ENCODE peak calls at places on chromosomes 2 and 18, in seven cellular contexts. U, O, D, B, A, X and H are unnamed samples. For H3K9me3 and H3K4me1, the result is how much of the 10 kb centered on the place peaks cover.

GRCh38 chr2:70078384-70078783 is 8.9 kb upstream of the PCBP1 start:
- DNase-seq in U (no peak), O (no peak), D (peak), B (no peak), A (no peak), X (no peak), H (no peak)

GRCh38 chr18:36330435-36331049 is 33.0 kb downstream of the FHOD3 start:
- DNase-seq in U (no peak), O (no peak), D (no peak), B (no peak), A (no peak), X (no peak), H (no peak)

GRCh38 chr2:223562078-223562477 is 40.1 kb downstream of the SCG2 start:
- DNase-seq in U (no peak), O (no peak), D (no peak), B (no peak), A (no peak), X (no peak), H (no peak)

GRCh38 chr2:76464310-76464709 is 753.6 kb upstream of the GCFC2 start:
- DNase-seq in U (no peak), O (no peak), D (no peak), B (no peak), A (no peak), X (no peak), H (no peak)

GRCh38 chr2:152393377-152393776 is 58.4 kb downstream of the FMNL2 start:
- DNase-seq in U (no peak), O (no peak), D (no peak), B (no peak), A (no peak), X (no peak), H (no peak)

GRCh38 chr2:27422958-27423357 is 5.5 kb upstream of the NRBP1 start:
- DNase-seq in U (no peak), O (no peak), D (no peak), B (no peak), A (no peak), X (no peak), H (no peak)

GRCh38 chr2:219430633-219431615 is 3.7 kb upstream of the SPEG start:
- DNase-seq in U (peak), O (peak), D (no peak), B (no peak), A (peak), X (no peak), H (no peak)

GRCh38 chr2:218404351-218405145 is 4.9 kb downstream of the CTDSP1 start:
- DNase-seq in U (no peak), O (no peak), D (no peak), B (no peak), A (peak), X (no peak), H (no peak)

GRCh38 chr2:62410015-62410453 is 96.0 kb downstream of the TMEM17 start:
- DNase-seq in U (no peak), O (no peak), D (peak), B (no peak), A (no peak), X (no peak), H (no peak)

GRCh38 chr2:234467289-234467688 is 29.6 kb downstream of the ARL4C start:
- DNase-seq in U (no peak), O (no peak), D (no peak), B (no peak), A (no peak), X (no peak), H (no peak)

GRCh38 chr2:215917953-215918620 is 95.3 kb downstream of the MREG start:
- DNase-seq in U (no peak), O (no peak), D (no peak), B (no peak), A (no peak), X (no peak), H (no peak)

GRCh38 chr2:198309673-198310280 is 505.4 kb downstream of the PLCL1 start:
- DNase-seq in U (peak), O (peak), D (peak), B (no peak), A (no peak), X (no peak), H (peak)

GRCh38 chr2:1771626-1772280 is 27.4 kb upstream of the PXDN start:
- DNase-seq in U (no peak), O (no peak), D (no peak), B (no peak), A (no peak), X (no peak), H (no peak)

GRCh38 chr18:8264861-8265411 is 344.3 kb upstream of the RAB12 start:
- DNase-seq in U (peak), O (peak), D (no peak), B (no peak), A (no peak), X (peak), H (peak)

GRCh38 chr2:107737764-107738163 is 88.9 kb upstream of the RGPD4 start:
- DNase-seq in U (no peak), O (no peak), D (no peak), B (no peak), A (no peak), X (no peak), H (no peak)

GRCh38 chr2:143691136-143691535 is 561.9 kb downstream of the ARHGAP15 start:
- DNase-seq in U (no peak), O (no peak), D (no peak), B (no peak), A (no peak), X (no peak), H (no peak)

GRCh38 chr18:9094307-9095226 is 7.9 kb upstream of the NDUFV2 start:
- DNase-seq in U (no peak), O (peak), D (peak), B (no peak), A (no peak), X (no peak), H (no peak)

GRCh38 chr18:79972720-79973119 is 8.3 kb downstream of the HSBP1L1 start:
- DNase-seq in U (no peak), O (no peak), D (no peak), B (no peak), A (no peak), X (no peak), H (no peak)

GRCh38 chr2:20307311-20307710 is 43.3 kb downstream of the PUM2 start:
- DNase-seq in U (no peak), O (no peak), D (no peak), B (no peak), A (no peak), X (no peak), H (no peak)

GRCh38 chr2:57821085-57821484 is 225.5 kb upstream of the VRK2 start:
- DNase-seq in U (no peak), O (no peak), D (no peak), B (no peak), A (no peak), X (no peak), H (no peak)

GRCh38 chr2:174971868-174972781 is 33.1 kb downstream of the CHN1 start:
- DNase-seq in U (peak), O (no peak), D (no peak), B (no peak), A (no peak), X (no peak), H (no peak)

GRCh38 chr18:36187826-36188721 is 777 bp downstream of the MOCOS start:
- DNase-seq in U (no peak), O (peak), D (peak), B (peak), A (no peak), X (no peak), H (no peak)

GRCh38 chr2:223549215-223549614 is 52.9 kb downstream of the SCG2 start:
- DNase-seq in U (peak), O (peak), D (no peak), B (no peak), A (no peak), X (no peak), H (no peak)

GRCh38 chr2:128690869-128691268 is 372.2 kb upstream of the HS6ST1 start:
- DNase-seq in U (no peak), O (no peak), D (no peak), B (no peak), A (no peak), X (no peak), H (no peak)

GRCh38 chr2:20106746-20107145 is 55.3 kb upstream of the LAPTM4A start:
- DNase-seq in U (no peak), O (no peak), D (no peak), B (no peak), A (no peak), X (peak), H (peak)

GRCh38 chr2:210035679-210036078 is 33.2 kb downstream of the RPE start:
- DNase-seq in U (no peak), O (no peak), D (no peak), B (no peak), A (no peak), X (no peak), H (no peak)

GRCh38 chr2:171390941-171391516 is 42.8 kb downstream of the METTL8 start:
- DNase-seq in U (no peak), O (no peak), D (no peak), B (no peak), A (no peak), X (no peak), H (no peak)

GRCh38 chr18:13615432-13615861 is 110.9 kb downstream of the FAM210A start:
- DNase-seq in U (no peak), O (no peak), D (no peak), B (no peak), A (no peak), X (no peak), H (no peak)

GRCh38 chr2:108971661-108972566 is 17.1 kb downstream of the EDAR start:
- DNase-seq in U (no peak), O (no peak), D (no peak), B (no peak), A (no peak), X (no peak), H (no peak)

GRCh38 chr2:88199912-88200682 is 30.0 kb downstream of the THNSL2 start:
- DNase-seq in U (peak), O (peak), D (peak), B (peak), A (no peak), X (no peak), H (no peak)

GRCh38 chr2:57906152-57906732 is 140.4 kb upstream of the VRK2 start:
- DNase-seq in U (peak), O (peak), D (peak), B (no peak), A (no peak), X (no peak), H (no peak)

GRCh38 chr2:54572636-54573531 is 116.8 kb downstream of the SPTBN1 start:
- DNase-seq in U (no peak), O (no peak), D (no peak), B (no peak), A (no peak), X (no peak), H (no peak)

GRCh38 chr2:97740590-97741182 is 27.3 kb downstream of the ZAP70 start:
- DNase-seq in U (peak), O (peak), D (peak), B (peak), A (no peak), X (no peak), H (no peak)

GRCh38 chr2:150710041-150710440 is 222.6 kb upstream of the RND3 start:
- DNase-seq in U (no peak), O (no peak), D (no peak), B (no peak), A (no peak), X (no peak), H (no peak)

GRCh38 chr2:144582651-144583361 is 62.9 kb upstream of the ZEB2 start:
- DNase-seq in U (no peak), O (no peak), D (peak), B (no peak), A (no peak), X (no peak), H (no peak)

GRCh38 chr2:36707050-36707449 is 10.5 kb downstream of the VIT start:
- DNase-seq in U (no peak), O (no peak), D (peak), B (no peak), A (no peak), X (no peak), H (no peak)

GRCh38 chr2:30569991-30570390 is 122.9 kb downstream of the LCLAT1 start:
- DNase-seq in U (no peak), O (no peak), D (no peak), B (no peak), A (no peak), X (no peak), H (no peak)

GRCh38 chr2:73985318-73986084 is 791 bp downstream of the TET3 start:
- DNase-seq in U (peak), O (peak), D (peak), B (peak), A (peak), X (peak), H (no peak)

GRCh38 chr2:235642446-235643107 is 148.7 kb downstream of the AGAP1 start:
- DNase-seq in U (peak), O (no peak), D (no peak), B (no peak), A (no peak), X (no peak), H (no peak)

DNA sequence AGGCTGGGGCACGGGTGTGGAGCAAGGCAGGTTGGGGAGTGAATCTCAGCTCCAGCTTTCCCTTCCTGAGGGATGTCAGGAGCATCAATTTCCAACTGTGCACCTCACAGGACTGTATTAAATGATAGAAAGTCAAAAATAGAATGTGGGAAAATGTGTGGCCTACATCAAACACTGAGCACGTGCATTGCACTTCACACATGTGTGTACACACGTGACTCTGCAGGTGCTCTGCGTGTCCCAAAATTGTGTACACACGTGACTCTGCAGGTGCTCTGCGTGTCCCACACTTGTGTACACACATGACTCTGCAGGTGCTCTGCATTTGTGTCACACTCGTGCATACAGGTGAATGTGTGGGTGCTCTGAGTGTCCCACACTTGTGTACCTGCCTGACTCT is 577.2 kb upstream of the SALL3 start:
- DNase-seq in U (no peak), O (no peak), D (no peak), B (no peak), A (no peak), X (no peak), H (no peak)
- H3K9me3 ChIP-seq in U (under half), O (under half), D (under half), B (under half), A (under half), X (under half), H (under half)

GRCh38 chr2:227528803-227529202 is 56.8 kb downstream of the AGFG1 start:
- DNase-seq in U (no peak), O (no peak), D (no peak), B (no peak), A (no peak), X (no peak), H (no peak)

GRCh38 chr2:227536445-227536844 is 62.2 kb upstream of the SCYGR2 start:
- DNase-seq in U (peak), O (peak), D (peak), B (no peak), A (no peak), X (no peak), H (no peak)

GRCh38 chr2:227539465-227539956 is 59.2 kb upstream of the SCYGR2 start:
- DNase-seq in U (no peak), O (no peak), D (no peak), B (no peak), A (no peak), X (no peak), H (no peak)

GRCh38 chr2:227529871-227530270 is 57.9 kb downstream of the AGFG1 start:
- DNase-seq in U (no peak), O (no peak), D (no peak), B (no peak), A (no peak), X (no peak), H (no peak)

GRCh38 chr2:227534714-227535113 is 62.8 kb downstream of the AGFG1 start:
- DNase-seq in U (no peak), O (no peak), D (no peak), B (no peak), A (no peak), X (no peak), H (no peak)
- TF ChIP-seq POLR2AphosphoS5 in U (no peak), O (no peak), D (no peak), B (no peak), A (no peak), X (no peak), H (no peak)

DNA sequence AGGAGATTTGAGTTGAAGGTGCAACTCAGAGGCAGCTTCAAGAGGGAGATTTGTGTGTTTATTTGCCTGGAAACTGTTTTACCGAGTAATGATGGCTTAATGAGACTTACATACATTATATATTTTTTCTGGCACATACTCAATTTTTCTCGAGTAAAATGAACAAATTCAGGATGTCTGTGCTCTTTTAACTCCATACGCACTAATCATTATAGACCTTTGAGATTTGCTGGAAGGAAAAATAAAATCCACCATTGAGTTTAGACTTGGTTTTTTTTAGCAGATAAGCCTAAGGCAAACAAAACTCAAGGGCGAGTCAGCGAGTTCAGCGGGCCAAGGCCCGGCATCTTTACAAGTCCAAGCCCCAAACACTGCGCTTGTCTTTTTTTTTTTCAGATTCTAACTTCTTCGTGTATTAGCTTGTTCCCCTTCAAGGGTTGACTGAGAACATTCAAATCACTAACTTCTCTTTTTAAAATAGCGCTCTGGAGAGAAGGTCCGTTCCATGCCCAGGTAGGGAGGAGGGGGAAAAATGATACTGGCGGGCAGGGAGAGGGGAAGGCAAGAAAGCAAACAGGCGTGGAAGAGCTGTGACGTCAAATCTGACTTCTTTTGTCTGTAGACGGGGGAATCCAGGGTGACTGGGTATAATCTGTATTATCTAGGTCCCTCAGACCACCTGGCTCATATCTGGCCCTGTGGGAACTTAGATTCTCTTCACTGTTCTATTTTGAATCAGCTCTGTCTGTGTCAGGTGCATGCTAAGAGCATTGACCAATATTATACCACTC is 72.7 kb upstream of the MAP3K20 start:
- DNase-seq in U (no peak), O (peak), D (no peak), B (no peak), A (no peak), X (no peak), H (no peak)
- H3K4me1 ChIP-seq in U (under half), O (under half), D (under half), B (under half), A (under half), X (under half), H (under half)

DNA sequence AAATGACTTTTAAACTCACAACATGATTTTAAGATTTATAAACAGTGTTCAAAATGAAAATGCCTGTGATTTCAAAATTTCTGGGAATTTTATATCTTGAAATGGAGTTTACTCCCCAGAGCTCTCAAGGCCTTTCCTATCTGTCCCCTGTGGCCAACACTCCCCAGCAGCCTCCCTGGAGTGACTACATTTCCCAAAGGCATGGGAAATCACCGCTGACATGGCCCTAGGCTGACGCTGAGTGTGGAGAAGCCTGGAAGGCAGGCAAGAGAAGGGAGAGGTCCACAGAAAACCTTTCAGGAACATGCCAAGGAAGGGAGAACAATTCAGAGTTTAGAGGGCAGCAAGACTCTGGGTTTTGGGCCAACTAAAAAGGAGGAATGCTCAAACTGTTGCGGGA is 20.2 kb upstream of the ZFP36L2 start:
- DNase-seq in U (no peak), O (no peak), D (no peak), B (no peak), A (no peak), X (no peak), H (no peak)
- H3K9me3 ChIP-seq in U (under half), O (under half), D (under half), B (under half), A (under half), X (under half), H (under half)